ENCODE peak calls at places on chromosome 14, in five cellular contexts. One of them, this sample, is unnamed.

GRCh38 chr14:65070710-65071033 is 31.6 kb downstream of the MAX start:
- DNase-seq in GM20000: no peak
- DNase-seq in lower leg skin: no peak
- DNase-seq in H1: no peak
- DNase-seq in NCI-H2081: peak
- DNase-seq in this sample: no peak

GRCh38 chr14:104973215-104974145 is 4.7 kb downstream of the AHNAK2 start:
- DNase-seq in GM20000: no peak
- DNase-seq in NCI-H2081: no peak
- DNase-seq in lower leg skin: peak
- DNase-seq in H1: peak
- DNase-seq in this sample: peak

GRCh38 chr14:81392976-81393643 is 7.0 kb downstream of the STON2 start:
- DNase-seq in NCI-H2081: no peak
- DNase-seq in GM20000: no peak
- DNase-seq in H1: no peak
- DNase-seq in lower leg skin: no peak
- DNase-seq in this sample: no peak

GRCh38 chr14:61570188-61570960 is 124.9 kb upstream of the HIF1A start:
- DNase-seq in lower leg skin: no peak
- DNase-seq in H1: no peak
- DNase-seq in NCI-H2081: no peak
- DNase-seq in GM20000: no peak
- DNase-seq in this sample: no peak

GRCh38 chr14:105059035-105059916 is 6.0 kb downstream of the GPR132 start:
- DNase-seq in NCI-H2081: no peak
- DNase-seq in H1: no peak
- DNase-seq in GM20000: no peak
- DNase-seq in lower leg skin: no peak
- DNase-seq in this sample: no peak

GRCh38 chr14:50932592-50933500 is 11.4 kb downstream of the PYGL start:
- DNase-seq in NCI-H2081: no peak
- DNase-seq in lower leg skin: no peak
- DNase-seq in H1: no peak
- DNase-seq in GM20000: no peak
- DNase-seq in this sample: no peak

GRCh38 chr14:74786916-74787315 is 23.8 kb downstream of the YLPM1 start:
- DNase-seq in lower leg skin: no peak
- DNase-seq in H1: no peak
- DNase-seq in NCI-H2081: no peak
- DNase-seq in GM20000: no peak
- DNase-seq in this sample: no peak

GRCh38 chr14:95948608-95949007 is 72.0 kb downstream of the TUNAR start:
- DNase-seq in NCI-H2081: no peak
- DNase-seq in H1: peak
- DNase-seq in GM20000: no peak
- DNase-seq in lower leg skin: no peak
- DNase-seq in this sample: no peak

GRCh38 chr14:22689186-22689585 is 45.0 kb upstream of the OR6J1 start:
- DNase-seq in lower leg skin: no peak
- DNase-seq in NCI-H2081: no peak
- DNase-seq in GM20000: no peak
- DNase-seq in H1: no peak
- DNase-seq in this sample: no peak

GRCh38 chr14:92768795-92769194 is 20.4 kb upstream of the LGMN start:
- DNase-seq in GM20000: no peak
- DNase-seq in NCI-H2081: no peak
- DNase-seq in lower leg skin: no peak
- DNase-seq in H1: no peak
- DNase-seq in this sample: no peak

GRCh38 chr14:66508547-66508845 is 549 bp downstream of the GPHN start:
- DNase-seq in GM20000: no peak
- DNase-seq in lower leg skin: no peak
- DNase-seq in H1: no peak
- DNase-seq in NCI-H2081: no peak
- DNase-seq in this sample: no peak

GRCh38 chr14:55103005-55103640 is 25.9 kb upstream of the LGALS3 start:
- DNase-seq in lower leg skin: peak
- DNase-seq in H1: peak
- DNase-seq in NCI-H2081: no peak
- DNase-seq in GM20000: no peak
- DNase-seq in this sample: no peak

GRCh38 chr14:99604766-99605298 is 825 bp upstream of the CCDC85C start:
- DNase-seq in GM20000: peak
- DNase-seq in NCI-H2081: peak
- DNase-seq in lower leg skin: no peak
- DNase-seq in H1: no peak
- DNase-seq in this sample: no peak

GRCh38 chr14:51173863-51174262 is 66.2 kb upstream of the TMX1 start:
- DNase-seq in lower leg skin: no peak
- DNase-seq in H1: no peak
- DNase-seq in GM20000: no peak
- DNase-seq in NCI-H2081: no peak
- DNase-seq in this sample: no peak

GRCh38 chr14:35949933-35950332 is 123.8 kb downstream of the BRMS1L start:
- DNase-seq in NCI-H2081: peak
- DNase-seq in GM20000: no peak
- DNase-seq in lower leg skin: no peak
- DNase-seq in H1: no peak
- DNase-seq in this sample: no peak

GRCh38 chr14:95210699-95211098 is 53.4 kb upstream of the DICER1 start:
- DNase-seq in NCI-H2081: no peak
- DNase-seq in lower leg skin: no peak
- DNase-seq in GM20000: no peak
- DNase-seq in H1: no peak
- DNase-seq in this sample: no peak

GRCh38 chr14:98886982-98887381 is 385.0 kb downstream of the BCL11B start:
- DNase-seq in NCI-H2081: no peak
- DNase-seq in GM20000: no peak
- DNase-seq in lower leg skin: no peak
- DNase-seq in H1: no peak
- DNase-seq in this sample: no peak

GRCh38 chr14:91190853-91191252 is 53.7 kb downstream of the GPR68 start:
- DNase-seq in H1: no peak
- DNase-seq in GM20000: no peak
- DNase-seq in lower leg skin: no peak
- DNase-seq in NCI-H2081: no peak
- DNase-seq in this sample: no peak

GRCh38 chr14:103500148-103500990 is 22.3 kb downstream of the CKB start:
- DNase-seq in GM20000: peak
- DNase-seq in NCI-H2081: peak
- DNase-seq in H1: peak
- DNase-seq in lower leg skin: peak
- DNase-seq in this sample: peak

GRCh38 chr14:76755610-76756390 is 5.5 kb upstream of the VASH1 start:
- DNase-seq in NCI-H2081: no peak
- DNase-seq in H1: no peak
- DNase-seq in lower leg skin: no peak
- DNase-seq in GM20000: no peak
- DNase-seq in this sample: peak

GRCh38 chr14:28382460-28383220 is 383.9 kb upstream of the FOXG1 start:
- DNase-seq in H1: no peak
- DNase-seq in GM20000: no peak
- DNase-seq in NCI-H2081: no peak
- DNase-seq in lower leg skin: no peak
- DNase-seq in this sample: no peak

GRCh38 chr14:36214476-36215216 is 38.1 kb upstream of the PTCSC3 start:
- DNase-seq in GM20000: no peak
- DNase-seq in lower leg skin: no peak
- DNase-seq in NCI-H2081: no peak
- DNase-seq in H1: no peak
- DNase-seq in this sample: no peak

GRCh38 chr14:34364201-34364600 is 97.8 kb downstream of the SPTSSA start:
- DNase-seq in GM20000: no peak
- DNase-seq in NCI-H2081: no peak
- DNase-seq in H1: no peak
- DNase-seq in lower leg skin: no peak
- DNase-seq in this sample: no peak

GRCh38 chr14:35402323-35403084 is 2.0 kb downstream of the NFKBIA start:
- DNase-seq in H1: no peak
- DNase-seq in lower leg skin: peak
- DNase-seq in GM20000: no peak
- DNase-seq in NCI-H2081: no peak
- DNase-seq in this sample: no peak

GRCh38 chr14:36281309-36281708 is 39.1 kb downstream of the MBIP start:
- DNase-seq in NCI-H2081: peak
- DNase-seq in lower leg skin: no peak
- DNase-seq in GM20000: no peak
- DNase-seq in H1: no peak
- DNase-seq in this sample: no peak

GRCh38 chr14:98226411-98226810 is 1045.6 kb downstream of the BCL11B start:
- DNase-seq in H1: no peak
- DNase-seq in lower leg skin: no peak
- DNase-seq in NCI-H2081: no peak
- DNase-seq in GM20000: no peak
- DNase-seq in this sample: no peak

GRCh38 chr14:99561827-99562226 is 42.2 kb downstream of the CCDC85C start:
- DNase-seq in lower leg skin: no peak
- DNase-seq in H1: no peak
- DNase-seq in NCI-H2081: peak
- DNase-seq in GM20000: no peak
- DNase-seq in this sample: no peak

GRCh38 chr14:104069541-104069940 is 16.0 kb upstream of the ASPG start:
- DNase-seq in GM20000: no peak
- DNase-seq in lower leg skin: no peak
- DNase-seq in NCI-H2081: no peak
- DNase-seq in H1: no peak
- DNase-seq in this sample: peak

GRCh38 chr14:96626916-96627315 is 124.7 kb downstream of the PAPOLA start:
- DNase-seq in H1: no peak
- DNase-seq in NCI-H2081: no peak
- DNase-seq in GM20000: no peak
- DNase-seq in lower leg skin: no peak
- DNase-seq in this sample: peak

GRCh38 chr14:49980027-49980426 is 87.1 kb downstream of the ARF6 start:
- DNase-seq in NCI-H2081: no peak
- DNase-seq in H1: no peak
- DNase-seq in GM20000: no peak
- DNase-seq in lower leg skin: no peak
- DNase-seq in this sample: no peak

GRCh38 chr14:83867871-83868270 is 1662.1 kb upstream of the FLRT2 start:
- DNase-seq in H1: no peak
- DNase-seq in NCI-H2081: peak
- DNase-seq in lower leg skin: no peak
- DNase-seq in GM20000: no peak
- DNase-seq in this sample: no peak

GRCh38 chr14:69610859-69611263 is 535 bp upstream of the SUSD6 start:
- DNase-seq in GM20000: no peak
- DNase-seq in H1: no peak
- DNase-seq in NCI-H2081: no peak
- DNase-seq in lower leg skin: no peak
- DNase-seq in this sample: no peak

GRCh38 chr14:34065222-34065621 is 114.3 kb upstream of the EGLN3 start:
- DNase-seq in NCI-H2081: no peak
- DNase-seq in H1: no peak
- DNase-seq in lower leg skin: no peak
- DNase-seq in GM20000: no peak
- DNase-seq in this sample: no peak

GRCh38 chr14:51677738-51678137 is 26.0 kb downstream of the FRMD6 start:
- DNase-seq in lower leg skin: no peak
- DNase-seq in GM20000: no peak
- DNase-seq in NCI-H2081: no peak
- DNase-seq in H1: no peak
- DNase-seq in this sample: no peak

GRCh38 chr14:68888025-68888850 is 90.9 kb downstream of the ACTN1 start:
- DNase-seq in GM20000: no peak
- DNase-seq in H1: no peak
- DNase-seq in NCI-H2081: no peak
- DNase-seq in lower leg skin: no peak
- DNase-seq in this sample: no peak

GRCh38 chr14:96051642-96052540 is 12.7 kb downstream of the C14orf132 start:
- DNase-seq in lower leg skin: no peak
- DNase-seq in NCI-H2081: no peak
- DNase-seq in H1: no peak
- DNase-seq in GM20000: peak
- DNase-seq in this sample: peak

This sample was measured in osteocyte.